ENCODE peak calls at places on chromosomes 7 and 10, in ten cellular contexts. Q is left lung; V is brain microvascular endothelial cell; J is colonic mucosa; U is CD8-positive, alpha-beta T cell; N is ovary; H is breast epithelium; O is stomach; W is heart right ventricle; C is OCI-LY7. M is an unnamed sample. For H3K36me3, the result is how much of the 10 kb centered on the place peaks cover.

GRCh38 chr7:94395141-94396041 is 696 bp downstream of the COL1A2 start:
- DNase-seq in N (peak), Q (no peak), C (peak), J (peak), H (no peak), W (no peak), V (peak), O (peak), U (no peak), M (peak)

GRCh38 chr10:93462881-93463280 is 19.3 kb downstream of the MYOF start:
- DNase-seq in U (no peak), C (peak), J (no peak), N (no peak), O (no peak), Q (no peak), V (peak), W (no peak), H (no peak), M (no peak)

GRCh38 chr10:120386896-120387295 is 70.1 kb upstream of the PLPP4 start:
- DNase-seq in Q (no peak), O (no peak), W (no peak), H (no peak), N (no peak), U (no peak), C (no peak), J (no peak), V (no peak), M (no peak)

GRCh38 chr7:142549007-142549406 is 200.3 kb upstream of the PRSS1 start:
- DNase-seq in Q (no peak), U (no peak), J (no peak), W (no peak), H (no peak), N (no peak), C (no peak), V (no peak), O (no peak), M (no peak)

GRCh38 chr7:93941956-93942355 is 20.4 kb downstream of the GNG11 start:
- DNase-seq in N (no peak), J (no peak), C (no peak), O (no peak), W (no peak), V (peak), U (no peak), Q (no peak), H (no peak), M (no peak)

GRCh38 chr7:69599879-69600764 is 1.8 kb downstream of the AUTS2 start:
- DNase-seq in J (peak), O (no peak), V (no peak), C (peak), W (peak), Q (peak), U (no peak), N (no peak), H (no peak), M (no peak)

GRCh38 chr7:110522751-110523200 is 568.2 kb upstream of the LRRN3 start:
- DNase-seq in N (no peak), C (no peak), Q (no peak), W (no peak), H (no peak), V (no peak), O (no peak), U (no peak), J (peak), M (no peak)

GRCh38 chr10:127243490-127244272 is 47.3 kb upstream of the INSYN2A start:
- DNase-seq in Q (no peak), O (peak), J (peak), V (peak), H (no peak), W (peak), U (no peak), N (peak), C (peak), M (peak)

GRCh38 chr10:101215397-101216206 is 13.7 kb downstream of the LBX1 start:
- DNase-seq in U (no peak), W (no peak), J (no peak), V (no peak), Q (no peak), C (no peak), H (no peak), O (no peak), N (no peak), M (no peak)

GRCh38 chr10:30045961-30046360 is 13.4 kb downstream of the JCAD start:
- DNase-seq in V (no peak), C (no peak), N (no peak), H (no peak), U (no peak), J (no peak), W (no peak), O (no peak), Q (no peak), M (no peak)

GRCh38 chr10:98028168-98028770 is 2.2 kb downstream of the CRTAC1 start:
- DNase-seq in H (no peak), U (peak), C (peak), N (no peak), V (no peak), W (peak), J (peak), Q (no peak), O (peak), M (peak)

GRCh38 chr10:120841522-120842189 is 9.5 kb upstream of the WDR11 start:
- DNase-seq in U (no peak), O (peak), C (no peak), Q (no peak), V (no peak), H (no peak), W (no peak), N (no peak), J (no peak), M (no peak)

GRCh38 chr10:132422931-132423813 is 26.2 kb downstream of the PWWP2B start:
- DNase-seq in V (no peak), J (no peak), W (peak), N (no peak), H (no peak), C (peak), U (no peak), O (no peak), Q (peak), M (no peak)

GRCh38 chr10:110220383-110220782 is 13.0 kb downstream of the MXI1 start:
- DNase-seq in Q (no peak), V (no peak), C (no peak), N (no peak), O (peak), H (no peak), J (no peak), W (peak), U (no peak), M (no peak)

GRCh38 chr7:21543528-21544302 is 876 bp downstream of the DNAH11 start:
- DNase-seq in H (no peak), C (no peak), Q (no peak), U (no peak), N (no peak), W (peak), J (no peak), V (no peak), O (no peak), M (peak)

GRCh38 chr7:30329706-30330105 is 45.3 kb downstream of the ZNRF2 start:
- DNase-seq in U (no peak), J (no peak), V (no peak), H (no peak), N (no peak), W (no peak), C (no peak), Q (no peak), O (no peak), M (no peak)

GRCh38 chr7:27551803-27552202 is 110.9 kb downstream of the HIBADH start:
- DNase-seq in O (no peak), W (no peak), N (no peak), U (no peak), J (no peak), C (no peak), H (no peak), V (no peak), Q (no peak), M (no peak)

GRCh38 chr7:138975343-138976104 is 5.7 kb downstream of the KIAA1549 start:
- DNase-seq in W (no peak), U (no peak), J (no peak), N (no peak), Q (no peak), O (no peak), C (no peak), H (no peak), V (no peak), M (no peak)

GRCh38 chr10:93893646-93894515 is at the start of gene SLC35G1:
- DNase-seq in W (peak), Q (peak), C (peak), J (peak), V (peak), U (peak), O (peak), H (peak), N (peak), M (peak)

GRCh38 chr10:42753126-42753506 is 29.5 kb upstream of the BMS1 start:
- DNase-seq in V (peak), J (peak), W (peak), U (peak), Q (peak), C (no peak), H (peak), N (peak), O (peak), M (peak)

GRCh38 chr7:141074162-141074989 is 512 bp downstream of the TMEM178B start:
- DNase-seq in O (no peak), W (peak), U (no peak), N (no peak), V (no peak), Q (peak), J (no peak), H (no peak), C (no peak), M (peak)

GRCh38 chr7:155451522-155452239 is 6.2 kb upstream of the EN2 start:
- DNase-seq in N (no peak), H (no peak), Q (no peak), J (no peak), C (no peak), W (no peak), V (no peak), O (no peak), U (no peak), M (no peak)

GRCh38 chr10:12019343-12019971 is 23.2 kb downstream of the UPF2 start:
- DNase-seq in C (no peak), U (no peak), J (no peak), H (no peak), V (no peak), N (no peak), Q (no peak), W (no peak), O (no peak), M (no peak)

GRCh38 chr10:12018438-12019342 is 23.9 kb downstream of the UPF2 start:
- DNase-seq in O (no peak), Q (no peak), H (no peak), W (no peak), C (no peak), V (no peak), U (no peak), N (no peak), J (no peak), M (no peak)

GRCh38 chr10:12010353-12010752 is 32.3 kb downstream of the UPF2 start:
- DNase-seq in Q (no peak), U (no peak), N (no peak), J (no peak), W (no peak), V (no peak), O (no peak), C (no peak), H (no peak), M (no peak)

DNA sequence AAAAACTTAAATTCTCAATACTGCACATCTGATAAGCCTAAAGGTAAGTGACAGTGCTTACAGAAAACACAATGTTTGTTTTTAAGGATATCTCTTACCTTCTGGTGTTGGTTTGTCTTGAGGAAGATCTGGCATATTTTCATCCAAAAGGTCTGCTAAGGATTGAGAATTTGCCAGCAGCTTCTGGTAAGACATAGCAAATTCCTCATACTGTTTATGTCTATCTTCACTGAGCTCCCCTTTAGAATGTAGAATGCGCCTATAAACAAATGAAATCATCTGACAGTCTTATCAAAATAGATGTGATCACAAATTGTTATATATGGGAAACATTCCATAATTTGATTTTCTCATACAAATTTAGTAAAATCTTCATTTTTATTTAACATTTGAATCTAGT is 28.7 kb downstream of the UPF2 start:
- DNase-seq in Q (no peak), N (no peak), O (no peak), V (no peak), W (no peak), H (no peak), J (no peak), C (no peak), U (no peak), M (no peak)
- H3K36me3 ChIP-seq in Q (under half), N (under half), O (half or more), V (under half), W (half or more), H (under half), J (under half), C (half or more), U (under half), M (under half)

GRCh38 chr7:40151504-40151903 is 16.7 kb downstream of the SUGCT start:
- DNase-seq in J (no peak), W (no peak), U (no peak), H (no peak), O (no peak), C (no peak), N (no peak), Q (no peak), V (no peak), M (no peak)

GRCh38 chr7:40148671-40149070 is 13.9 kb downstream of the SUGCT start:
- DNase-seq in O (no peak), W (no peak), V (no peak), C (no peak), H (no peak), U (no peak), J (no peak), Q (no peak), N (no peak), M (no peak)

DNA sequence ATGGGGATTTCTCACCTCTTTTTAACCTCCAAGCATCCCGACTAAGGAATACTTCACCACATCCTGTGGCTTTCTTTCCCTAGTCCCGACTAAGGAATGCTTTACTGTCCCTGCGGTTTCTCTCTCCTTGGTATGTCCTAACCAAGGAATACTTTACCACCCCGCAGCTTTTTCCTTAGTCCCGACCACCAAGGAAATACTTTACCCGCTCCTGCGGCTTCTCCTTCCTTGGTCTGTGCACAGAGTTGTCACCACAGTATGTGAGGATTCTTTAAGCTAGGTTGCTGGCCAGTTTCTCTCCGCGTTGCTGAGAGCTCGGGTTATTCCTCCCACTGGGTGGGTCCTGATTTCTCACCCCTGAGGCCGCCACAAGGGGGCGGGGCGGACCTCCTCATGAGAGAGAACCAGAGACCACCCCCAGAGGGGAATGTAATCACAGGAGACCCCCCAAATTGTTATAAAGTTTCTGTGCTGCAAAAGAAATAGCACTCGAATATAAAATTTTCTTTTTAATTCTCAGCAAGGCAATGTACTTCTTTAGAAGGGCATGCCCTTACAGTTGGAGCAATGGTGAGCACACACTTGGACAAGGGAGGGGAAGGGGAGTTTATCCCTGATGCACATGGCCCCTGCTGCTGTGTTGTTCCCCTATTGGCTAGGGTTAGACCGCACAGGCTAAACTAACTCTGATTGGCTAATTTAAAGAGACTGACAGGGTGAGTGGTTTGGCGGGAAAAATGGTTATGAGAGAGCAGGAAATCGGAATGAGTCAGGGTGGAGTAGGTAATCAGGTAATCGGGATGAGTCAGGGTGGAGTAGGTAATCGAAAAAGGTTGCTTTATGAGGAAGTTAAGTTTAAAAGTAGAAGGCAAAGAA is 12.8 kb downstream of the SUGCT start:
- DNase-seq in Q (no peak), O (no peak), N (no peak), C (no peak), V (peak), J (no peak), H (no peak), U (no peak), W (no peak), M (no peak)
- TF ChIP-seq CTCF in Q (no peak), O (no peak), N (no peak), C (peak), V (peak), J (no peak), H (no peak), U (no peak), W (no peak), M (no peak)

GRCh38 chr7:39360766-39361165 is 205.4 kb upstream of the YAE1 start:
- DNase-seq in J (no peak), N (no peak), Q (no peak), W (no peak), V (no peak), U (no peak), C (no peak), H (no peak), O (no peak), M (no peak)
- H3K36me3 ChIP-seq in J (under half), N (under half), Q (under half), W (under half), V (under half), U (under half), C (under half), H (under half), O (under half), M (under half)

GRCh38 chr10:131277278-131277677 is 34.2 kb downstream of the TCERG1L start:
- DNase-seq in Q (no peak), J (no peak), V (no peak), O (no peak), C (no peak), U (no peak), W (no peak), H (no peak), N (no peak), M (no peak)

GRCh38 chr10:131273476-131273875 is 38.0 kb downstream of the TCERG1L start:
- DNase-seq in U (no peak), C (no peak), N (no peak), H (no peak), Q (no peak), W (no peak), O (no peak), V (no peak), J (no peak), M (no peak)

GRCh38 chr10:131274133-131274880 is 37.2 kb downstream of the TCERG1L start:
- DNase-seq in W (no peak), Q (no peak), O (no peak), H (no peak), N (no peak), J (no peak), V (no peak), C (no peak), U (no peak), M (no peak)

GRCh38 chr10:131274883-131275282 is 36.6 kb downstream of the TCERG1L start:
- DNase-seq in C (no peak), N (no peak), Q (no peak), O (no peak), V (no peak), U (no peak), W (no peak), J (no peak), H (no peak), M (no peak)

DNA sequence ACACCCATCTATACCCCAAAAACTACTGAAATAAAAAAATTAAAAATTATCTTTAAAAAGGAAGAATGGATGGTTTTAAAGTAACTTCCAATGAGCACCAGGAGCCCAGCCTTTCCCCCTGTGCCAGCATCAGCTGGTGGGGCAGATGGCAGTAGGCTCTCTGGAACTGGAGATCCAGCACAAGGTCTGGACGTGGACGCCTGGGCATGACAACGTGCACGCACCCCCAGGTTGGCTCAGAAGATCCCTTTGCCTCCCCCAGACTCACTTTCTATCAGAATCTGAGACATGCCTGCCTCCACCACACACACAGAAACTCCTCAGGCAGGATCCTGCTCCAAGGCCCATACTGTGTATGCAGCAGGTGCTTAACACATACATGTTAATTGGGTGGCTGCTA is 35.8 kb downstream of the TCERG1L start:
- DNase-seq in Q (no peak), V (no peak), J (no peak), U (no peak), C (no peak), N (no peak), H (no peak), O (no peak), W (no peak), M (no peak)
- TF ChIP-seq CTCF in Q (no peak), V (no peak), J (no peak), U (no peak), C (no peak), N (no peak), H (no peak), O (no peak), W (no peak), M (no peak)

GRCh38 chr7:98933321-98933720 is 55.0 kb downstream of the TRRAP start:
- DNase-seq in Q (no peak), N (no peak), U (no peak), J (no peak), H (no peak), C (no peak), W (no peak), O (no peak), V (no peak), M (no peak)

GRCh38 chr7:98930464-98930863 is 52.1 kb downstream of the TRRAP start:
- DNase-seq in N (no peak), U (peak), Q (no peak), H (no peak), V (no peak), W (no peak), J (no peak), O (no peak), C (no peak), M (no peak)

GRCh38 chr7:98934267-98934666 is 55.9 kb downstream of the TRRAP start:
- DNase-seq in U (no peak), H (no peak), V (no peak), O (no peak), J (no peak), W (no peak), N (no peak), C (no peak), Q (no peak), M (no peak)

GRCh38 chr7:98927125-98927524 is 48.8 kb downstream of the TRRAP start:
- DNase-seq in J (no peak), O (no peak), Q (no peak), H (no peak), C (no peak), N (no peak), W (no peak), U (no peak), V (no peak), M (no peak)

DNA sequence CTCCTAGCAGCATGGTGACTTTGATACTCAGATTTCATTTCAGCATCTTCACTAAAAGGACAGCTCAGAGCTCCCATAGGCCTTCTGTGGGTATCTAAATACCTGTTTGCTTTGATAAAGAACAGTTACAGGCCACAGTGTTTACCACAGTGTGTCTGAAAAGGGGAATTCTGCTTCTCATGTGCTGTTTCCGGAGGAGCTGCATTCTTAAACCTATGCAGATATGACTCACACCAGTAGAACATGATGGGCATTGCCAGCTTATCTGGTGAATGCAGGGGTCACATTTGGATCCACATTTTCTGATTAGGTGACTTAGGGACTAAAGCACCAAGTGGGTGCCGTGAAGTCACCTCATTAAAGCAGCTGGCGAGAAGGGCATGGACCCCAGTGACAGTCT is 52.6 kb downstream of the TRRAP start:
- DNase-seq in W (no peak), O (no peak), C (no peak), H (no peak), N (no peak), U (no peak), V (peak), Q (no peak), J (no peak), M (no peak)
- H3K36me3 ChIP-seq in W (half or more), O (half or more), C (half or more), H (under half), N (under half), U (half or more), V (half or more), Q (under half), J (under half), M (under half)

M was measured in testis.